ENCODE peak calls at places on chromosomes 5 and 9, in ten cellular contexts. R is heart left ventricle, Q is GM23248, D is aorta, Y is hepatocyte, F is Karpas-422, H is sigmoid colon, W is PC-9, A is esophagus squamous epithelium, E is thyroid gland. O is an unnamed sample. For H3K4me1, the result is how much of the 10 kb centered on the place peaks cover.

GRCh38 chr5:14849516-14850294 is 21.9 kb downstream of the ANKH start:
- DNase-seq in E (no peak), A (no peak), D (no peak), Y (no peak), R (no peak), W (peak), Q (no peak), H (no peak), F (no peak), O (no peak)

GRCh38 chr9:69371001-69371400 is 46.0 kb downstream of the ENTREP1 start:
- DNase-seq in Q (peak), R (no peak), W (no peak), Y (no peak), A (no peak), D (no peak), E (no peak), H (no peak), F (no peak), O (no peak)

GRCh38 chr5:179791881-179792611 is 1.7 kb upstream of the LTC4S start:
- DNase-seq in Y (no peak), F (no peak), W (no peak), D (peak), H (peak), A (no peak), E (no peak), R (peak), Q (no peak), O (no peak)

GRCh38 chr9:117551171-117551570 is 136.3 kb upstream of the ASTN2 start:
- DNase-seq in W (no peak), Y (no peak), Q (no peak), E (no peak), D (no peak), F (no peak), A (no peak), H (no peak), R (no peak), O (no peak)

GRCh38 chr9:19934301-19934868 is 145.5 kb upstream of the SLC24A2 start:
- DNase-seq in D (no peak), R (peak), Y (peak), E (peak), H (no peak), F (no peak), Q (peak), A (no peak), W (no peak), O (peak)

GRCh38 chr5:181164076-181164952 is 16.9 kb downstream of the OR2V2 start:
- DNase-seq in Q (peak), D (no peak), Y (no peak), W (no peak), H (no peak), A (no peak), E (no peak), R (no peak), F (no peak), O (no peak)

GRCh38 chr5:175444060-175444904 is at the start of gene DRD1:
- DNase-seq in D (peak), R (no peak), F (peak), Y (peak), H (no peak), E (peak), Q (peak), W (no peak), A (no peak), O (peak)

GRCh38 chr5:81232449-81233079 is 558 bp upstream of the CKMT2 start:
- DNase-seq in D (peak), Q (peak), Y (no peak), E (peak), H (peak), F (no peak), A (no peak), R (peak), W (no peak), O (peak)

GRCh38 chr5:67538855-67539506 is 342.4 kb upstream of the CD180 start:
- DNase-seq in Q (no peak), R (no peak), D (no peak), A (no peak), W (no peak), H (no peak), E (no peak), F (no peak), Y (no peak), O (no peak)

GRCh38 chr9:34558911-34559615 is 30.5 kb downstream of the CNTFR start:
- DNase-seq in H (no peak), D (peak), F (no peak), Y (no peak), E (no peak), Q (no peak), R (no peak), A (no peak), W (no peak), O (no peak)

GRCh38 chr9:88574993-88575392 is 40.0 kb downstream of the NXNL2 start:
- DNase-seq in F (no peak), R (no peak), W (no peak), A (no peak), E (no peak), Q (peak), H (no peak), Y (no peak), D (no peak), O (no peak)

GRCh38 chr5:14669415-14669814 is 4.9 kb downstream of the OTULIN start:
- DNase-seq in E (no peak), Q (no peak), F (peak), A (no peak), R (no peak), W (no peak), D (no peak), H (no peak), Y (no peak), O (no peak)

GRCh38 chr5:134545070-134545868 is 19.8 kb downstream of the JADE2 start:
- DNase-seq in H (peak), D (peak), A (no peak), F (peak), Q (no peak), E (peak), Y (no peak), R (peak), W (no peak), O (peak)

GRCh38 chr9:121861501-121862180 is 210.2 kb downstream of the DAB2IP start:
- DNase-seq in Y (peak), H (no peak), D (no peak), F (peak), W (no peak), E (peak), A (no peak), Q (peak), R (peak), O (peak)

GRCh38 chr5:37211661-37212060 is 37.5 kb downstream of the CPLANE1 start:
- DNase-seq in R (no peak), H (no peak), W (no peak), A (no peak), F (no peak), Y (no peak), Q (no peak), D (no peak), E (no peak), O (no peak)

GRCh38 chr5:84861306-84861705 is 476.6 kb upstream of the EDIL3 start:
- DNase-seq in W (no peak), Q (no peak), F (no peak), Y (no peak), R (no peak), A (no peak), E (no peak), D (no peak), H (no peak), O (no peak)

GRCh38 chr5:140883373-140883772 is 1.4 kb downstream of the PCDHA13 start:
- DNase-seq in H (no peak), E (no peak), Q (no peak), Y (no peak), D (no peak), R (no peak), A (no peak), F (no peak), W (no peak), O (no peak)

GRCh38 chr9:130843049-130843908 is 8.2 kb downstream of the ABL1 start:
- DNase-seq in E (no peak), W (no peak), Q (no peak), Y (no peak), F (no peak), H (no peak), R (no peak), D (no peak), A (no peak), O (no peak)

GRCh38 chr5:156473271-156473935 is 146.4 kb downstream of the SGCD start:
- DNase-seq in W (no peak), R (no peak), Y (no peak), E (no peak), H (no peak), F (no peak), A (no peak), Q (peak), D (no peak), O (no peak)

GRCh38 chr5:5293029-5293428 is 129.4 kb upstream of the ICE1 start:
- DNase-seq in H (no peak), W (no peak), F (no peak), E (no peak), D (no peak), Y (no peak), Q (no peak), A (no peak), R (no peak), O (no peak)

DNA sequence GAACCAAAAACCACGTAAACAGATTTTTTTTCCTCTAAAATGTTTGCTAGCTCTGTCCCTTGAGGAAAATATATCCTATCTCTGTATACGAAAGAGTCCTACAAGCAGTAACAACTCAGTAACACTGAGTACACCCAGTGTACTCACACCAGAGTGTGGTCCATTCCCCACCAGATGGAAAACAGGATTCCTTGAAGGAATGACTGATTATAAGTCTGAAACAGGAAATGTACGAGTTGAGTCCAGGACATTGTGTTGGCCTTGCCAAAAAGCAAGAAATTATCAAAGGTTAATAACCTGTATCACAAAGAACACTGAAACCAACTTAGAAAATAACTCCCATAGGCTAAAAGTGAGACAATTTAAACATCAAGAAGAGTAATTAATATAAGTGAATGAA is 20.4 kb downstream of the GOLPH3 start:
- DNase-seq in E (no peak), W (no peak), D (no peak), R (no peak), Y (no peak), Q (peak), F (no peak), A (no peak), H (no peak), O (no peak)
- H3K4me1 ChIP-seq in E (under half), W (under half), D (under half), R (under half), Y (under half), Q (under half), F (under half), A (half or more), H (under half), O (half or more)

GRCh38 chr9:134624827-134625181 is 16.8 kb upstream of the COL5A1 start:
- DNase-seq in Y (no peak), E (no peak), Q (peak), F (no peak), D (peak), H (peak), W (no peak), A (no peak), R (no peak), O (no peak)
- H3K27ac ChIP-seq in Y (peak), E (no peak), Q (peak), F (no peak), D (no peak), H (no peak), W (no peak), A (no peak), R (no peak), O (no peak)

GRCh38 chr5:160470437-160471341 is 49.0 kb downstream of the PTTG1 start:
- DNase-seq in Y (no peak), F (no peak), E (no peak), W (no peak), A (no peak), Q (no peak), D (no peak), H (no peak), R (no peak), O (no peak)

GRCh38 chr5:160469156-160470144 is 47.8 kb downstream of the PTTG1 start:
- DNase-seq in Q (no peak), H (no peak), A (no peak), D (no peak), R (no peak), W (no peak), F (no peak), Y (no peak), E (no peak), O (no peak)

GRCh38 chr5:160467555-160468418 is 46.1 kb downstream of the PTTG1 start:
- DNase-seq in H (peak), E (peak), F (no peak), R (peak), Y (peak), W (no peak), D (peak), A (peak), Q (peak), O (peak)

GRCh38 chr5:160466889-160467554 is 45.4 kb downstream of the PTTG1 start:
- DNase-seq in Q (no peak), F (no peak), D (no peak), R (no peak), W (no peak), E (no peak), A (no peak), H (no peak), Y (peak), O (no peak)

GRCh38 chr5:160468576-160468975 is 46.9 kb downstream of the PTTG1 start:
- DNase-seq in D (no peak), Q (no peak), W (no peak), H (no peak), A (no peak), F (no peak), R (no peak), E (no peak), Y (no peak), O (no peak)
- H3K4me3 ChIP-seq in D (no peak), Q (peak), W (no peak), H (no peak), A (no peak), F (no peak), R (peak), E (no peak), Y (no peak), O (peak)

GRCh38 chr9:37007295-37007694 is 26.8 kb downstream of the PAX5 start:
- DNase-seq in H (no peak), Q (no peak), Y (no peak), R (no peak), F (no peak), W (no peak), A (no peak), D (no peak), E (no peak), O (no peak)
- H3K4me1 ChIP-seq in H (under half), Q (under half), Y (under half), R (under half), F (half or more), W (under half), A (under half), D (under half), E (under half), O (under half)

GRCh38 chr5:124751031-124751430 is 4.6 kb upstream of the ZNF608 start:
- DNase-seq in A (no peak), H (no peak), Y (no peak), W (no peak), E (no peak), Q (no peak), D (no peak), R (no peak), F (no peak), O (no peak)
- H3K27ac ChIP-seq in A (no peak), H (no peak), Y (no peak), W (no peak), E (no peak), Q (no peak), D (no peak), R (no peak), F (peak), O (no peak)

GRCh38 chr5:123085638-123086286 is 3.3 kb upstream of the PRDM6 start:
- DNase-seq in F (no peak), E (no peak), R (no peak), H (no peak), D (no peak), W (no peak), Q (no peak), Y (no peak), A (no peak), O (no peak)

GRCh38 chr5:123086376-123087055 is 2.5 kb upstream of the PRDM6 start:
- DNase-seq in H (no peak), A (no peak), F (no peak), W (no peak), D (no peak), Y (no peak), E (no peak), R (no peak), Q (no peak), O (no peak)

GRCh38 chr5:123088031-123088805 is 823 bp upstream of the PRDM6 start:
- DNase-seq in F (no peak), H (peak), Q (peak), Y (peak), D (peak), A (no peak), E (peak), R (no peak), W (no peak), O (no peak)

GRCh38 chr5:123089572-123089970 is 530 bp downstream of the PRDM6 start:
- DNase-seq in A (no peak), E (peak), R (no peak), F (no peak), H (peak), D (peak), W (no peak), Y (peak), Q (peak), O (no peak)

DNA sequence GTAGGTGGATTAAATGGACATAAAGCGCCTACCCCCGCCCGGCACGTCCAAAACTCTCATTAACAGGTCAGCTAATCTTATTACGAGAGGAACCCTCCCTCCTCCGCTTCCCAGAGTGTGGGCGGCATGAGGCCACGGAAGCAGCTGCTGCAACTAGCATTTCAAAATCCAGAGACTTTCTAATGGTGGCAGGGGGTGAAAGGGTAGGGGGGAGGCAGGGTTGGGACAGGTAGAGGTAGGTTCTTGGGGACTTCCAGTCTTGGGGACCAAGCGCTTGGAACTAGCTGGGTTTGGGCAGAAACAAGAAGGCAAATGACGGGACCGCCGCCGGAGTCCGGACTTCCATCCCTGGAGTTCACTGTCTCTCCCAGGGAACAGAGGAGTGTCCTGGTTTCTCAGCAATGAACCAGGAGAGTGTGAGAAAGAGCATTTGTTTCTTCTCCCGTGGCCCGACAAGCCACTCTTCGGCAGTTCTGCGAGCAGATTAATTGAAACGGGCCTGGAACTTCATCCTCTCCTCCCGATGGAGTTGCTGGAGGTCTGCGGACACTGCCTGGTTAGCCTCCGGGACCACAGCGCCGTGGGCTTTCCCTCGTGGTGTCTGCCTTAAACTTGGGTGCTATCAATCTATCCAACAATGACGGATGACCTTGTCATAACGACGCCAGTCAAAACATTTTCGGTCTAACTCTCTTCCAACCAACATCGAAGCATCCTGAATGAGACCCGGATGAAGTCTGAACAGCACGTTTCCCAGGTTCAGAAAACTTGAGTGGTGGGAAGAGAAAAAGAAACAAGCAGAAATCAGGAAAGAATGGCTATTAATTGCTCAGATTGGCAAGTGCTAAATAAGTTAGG is 1.6 kb upstream of the PRDM6 start:
- DNase-seq in F (no peak), R (no peak), Q (no peak), D (no peak), A (no peak), Y (no peak), H (no peak), E (no peak), W (no peak), O (no peak)
- H3K4me3 ChIP-seq in F (no peak), R (peak), Q (no peak), D (peak), A (no peak), Y (no peak), H (no peak), E (no peak), W (no peak), O (no peak)

GRCh38 chr5:172413601-172414000 is 40.7 kb downstream of the SH3PXD2B start:
- DNase-seq in Y (no peak), Q (peak), R (no peak), F (no peak), A (no peak), D (no peak), H (no peak), W (no peak), E (no peak), O (no peak)

GRCh38 chr5:172411423-172412111 is 42.8 kb downstream of the SH3PXD2B start:
- DNase-seq in E (no peak), R (no peak), F (no peak), Q (peak), W (no peak), Y (peak), A (no peak), H (no peak), D (no peak), O (no peak)

GRCh38 chr5:172412724-172413260 is 41.5 kb downstream of the SH3PXD2B start:
- DNase-seq in F (no peak), A (peak), W (peak), R (peak), H (peak), E (peak), Y (peak), D (peak), Q (peak), O (peak)

GRCh38 chr5:172410160-172410559 is 44.2 kb downstream of the SH3PXD2B start:
- DNase-seq in W (peak), F (no peak), Q (peak), D (no peak), A (no peak), Y (no peak), E (no peak), R (no peak), H (no peak), O (no peak)

GRCh38 chr5:172410839-172411238 is 43.5 kb downstream of the SH3PXD2B start:
- DNase-seq in E (no peak), H (no peak), R (no peak), D (no peak), W (no peak), Q (peak), A (no peak), Y (peak), F (no peak), O (no peak)
- H3K4me1 ChIP-seq in E (under half), H (under half), R (under half), D (under half), W (half or more), Q (half or more), A (half or more), Y (under half), F (under half), O (under half)

GRCh38 chr5:168137265-168137664 is 154.2 kb upstream of the WWC1 start:
- DNase-seq in A (no peak), D (no peak), F (no peak), H (no peak), R (no peak), W (no peak), Y (no peak), E (no peak), Q (no peak), O (no peak)

GRCh38 chr5:168135897-168136296 is 155.5 kb upstream of the WWC1 start:
- DNase-seq in F (no peak), Q (no peak), R (no peak), H (no peak), E (no peak), A (no peak), W (no peak), D (no peak), Y (no peak), O (no peak)

GRCh38 chr5:168140256-168140655 is 151.2 kb upstream of the WWC1 start:
- DNase-seq in F (no peak), E (no peak), Y (no peak), A (no peak), W (no peak), H (no peak), Q (no peak), R (no peak), D (no peak), O (no peak)

GRCh38 chr5:168132186-168132585 is 159.3 kb upstream of the WWC1 start:
- DNase-seq in Q (peak), R (no peak), D (no peak), A (no peak), H (no peak), F (no peak), Y (no peak), E (no peak), W (no peak), O (no peak)

GRCh38 chr5:168136340-168136739 is 155.1 kb upstream of the WWC1 start:
- DNase-seq in H (no peak), Q (no peak), A (no peak), E (peak), R (no peak), F (no peak), Y (peak), D (no peak), W (no peak), O (no peak)
- H3K27ac ChIP-seq in H (no peak), Q (no peak), A (no peak), E (no peak), R (no peak), F (no peak), Y (no peak), D (no peak), W (no peak), O (no peak)